ENCODE peak calls at places on chromosomes 7 and 10, in six cellular contexts. H is epithelial cell of proximal tubule, E is choroid plexus epithelial cell, Y is fibroblast of pulmonary artery, B is HL-60, M is neural progenitor cell. A is an unnamed sample.

GRCh38 chr7:38070718-38071117 is 107.3 kb upstream of the STARD3NL start:
- DNase-seq in H (no peak), Y (peak), E (peak), B (no peak), M (peak), A (peak)

GRCh38 chr10:43707755-43708154 is 59.1 kb upstream of the ZNF32 start:
- DNase-seq in M (peak), E (peak), Y (peak), B (no peak), H (no peak), A (no peak)

GRCh38 chr7:34362621-34363020 is 295.4 kb upstream of the NPSR1 start:
- DNase-seq in M (no peak), B (no peak), H (no peak), E (no peak), Y (no peak), A (no peak)

GRCh38 chr7:151059362-151060112 is at the start of gene SLC4A2:
- DNase-seq in M (peak), B (peak), Y (peak), E (peak), H (no peak), A (peak)

GRCh38 chr10:8416755-8417154 is 362.3 kb downstream of the GATA3 start:
- DNase-seq in M (no peak), H (no peak), B (no peak), Y (no peak), E (no peak), A (no peak)

GRCh38 chr7:1463685-1464223 is 4.5 kb upstream of the MICALL2 start:
- DNase-seq in H (no peak), B (no peak), E (peak), M (no peak), Y (no peak), A (no peak)

GRCh38 chr10:82942572-82943091 is 1067.6 kb downstream of the NRG3 start:
- DNase-seq in M (no peak), Y (peak), B (peak), H (no peak), E (peak), A (peak)

GRCh38 chr7:69823151-69823744 is 225.0 kb downstream of the AUTS2 start:
- DNase-seq in E (no peak), M (no peak), Y (no peak), H (no peak), B (no peak), A (no peak)

GRCh38 chr7:51301806-51302205 is 14.8 kb downstream of the COBL start:
- DNase-seq in B (no peak), H (no peak), Y (no peak), M (no peak), E (no peak), A (no peak)

GRCh38 chr7:69630292-69630691 is 32.0 kb downstream of the AUTS2 start:
- DNase-seq in Y (peak), H (no peak), B (no peak), E (peak), M (no peak), A (peak)

GRCh38 chr7:11302121-11302520 is 328.4 kb downstream of the PHF14 start:
- DNase-seq in B (no peak), M (no peak), E (no peak), H (no peak), Y (no peak), A (no peak)

GRCh38 chr10:131638481-131639278 is 262.1 kb upstream of the PPP2R2D start:
- DNase-seq in B (no peak), Y (no peak), H (no peak), M (no peak), E (no peak), A (no peak)

GRCh38 chr7:16484453-16485158 is 19.1 kb upstream of the SOSTDC1 start:
- DNase-seq in B (no peak), M (peak), E (peak), H (peak), Y (peak), A (peak)

GRCh38 chr10:44292390-44293002 is 92.4 kb downstream of the CXCL12 start:
- DNase-seq in Y (no peak), E (no peak), H (no peak), B (no peak), M (peak), A (no peak)

GRCh38 chr7:24882989-24883631 is 96.9 kb downstream of the OSBPL3 start:
- DNase-seq in E (peak), M (no peak), B (no peak), H (peak), Y (peak), A (peak)

GRCh38 chr10:61662794-61663259 is at the start of gene CABCOCO1:
- DNase-seq in H (no peak), M (peak), E (peak), B (no peak), Y (peak), A (peak)
- H3K4me3 ChIP-seq in H (peak), M (peak), E (peak), B (no peak), Y (peak), A (peak)

GRCh38 chr7:27185708-27186449 is 847 bp upstream of the HOXA11 start:
- DNase-seq in Y (no peak), M (no peak), H (no peak), B (no peak), E (no peak), A (no peak)
- H3K4me3 ChIP-seq in Y (no peak), M (no peak), H (peak), B (peak), E (no peak), A (no peak)

DNA sequence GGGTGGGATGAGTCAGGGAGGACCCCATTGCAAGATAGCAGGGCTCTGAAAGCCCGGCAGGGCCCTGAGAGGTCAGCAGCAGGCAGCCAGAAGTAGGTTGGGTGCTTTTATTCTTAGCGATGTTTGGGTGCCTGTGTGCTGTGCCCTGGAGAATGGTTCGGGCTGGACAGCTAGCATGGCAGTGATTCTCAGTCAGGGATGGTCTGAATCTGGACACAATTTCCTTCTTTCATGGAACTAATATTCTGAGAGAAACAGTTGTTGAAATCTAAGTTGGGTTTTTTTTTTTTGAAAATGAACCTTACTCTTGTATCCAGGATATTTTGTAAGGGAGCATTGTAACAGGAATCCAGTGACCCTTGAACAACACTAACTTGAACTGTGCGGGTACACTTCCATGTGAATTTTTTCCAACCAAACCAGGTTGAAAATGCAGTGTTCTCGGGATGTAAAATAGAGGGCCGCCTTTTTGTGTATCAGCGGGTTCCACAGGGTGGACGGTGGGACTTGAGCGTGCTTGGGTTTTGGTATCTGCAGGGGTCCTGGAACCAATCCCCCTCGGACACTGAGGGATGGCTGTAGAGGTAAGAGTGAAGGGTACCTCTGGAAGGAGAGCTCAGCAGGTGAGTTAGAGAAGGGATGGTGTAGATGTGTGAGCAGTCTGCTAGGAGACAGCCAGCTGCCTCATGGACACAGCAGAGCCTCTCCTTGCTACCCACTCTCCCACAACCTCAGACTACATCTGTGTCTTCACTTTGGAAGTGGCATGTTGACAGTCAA is 12.5 kb downstream of the CCNY start:
- DNase-seq in M (no peak), E (no peak), H (no peak), B (no peak), Y (no peak), A (no peak)
- H3K4me3 ChIP-seq in M (no peak), E (no peak), H (no peak), B (no peak), Y (no peak), A (no peak)

GRCh38 chr10:91603931-91604331 is 28.9 kb downstream of the PPP1R3C start:
- DNase-seq in M (no peak), B (no peak), H (peak), E (peak), Y (peak), A (peak)
- H3K4me3 ChIP-seq in M (no peak), B (no peak), H (no peak), E (no peak), Y (no peak), A (no peak)

DNA sequence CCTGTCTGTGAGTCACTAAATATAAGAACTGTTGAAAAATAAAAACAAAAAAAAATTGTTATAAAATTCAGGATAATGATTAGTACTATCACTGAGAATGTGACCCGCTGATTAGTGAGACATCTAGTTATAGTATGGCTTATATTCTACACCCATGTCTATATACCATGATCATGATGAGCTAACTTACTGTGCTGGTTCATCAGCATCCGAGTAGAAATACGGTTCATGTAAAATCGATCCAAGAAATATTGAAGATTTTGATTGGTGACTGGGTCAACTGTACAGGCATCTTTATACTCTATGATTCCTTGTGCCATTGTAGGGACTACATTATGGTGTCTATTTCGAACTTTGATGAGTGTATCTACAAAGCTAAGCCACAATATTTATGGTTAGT is 3.7 kb downstream of the PDK4 start:
- DNase-seq in E (no peak), M (no peak), H (no peak), Y (no peak), B (no peak), A (no peak)
- H3K4me3 ChIP-seq in E (no peak), M (no peak), H (no peak), Y (no peak), B (no peak), A (no peak)

GRCh38 chr10:3886191-3886590 is 101.2 kb upstream of the KLF6 start:
- DNase-seq in E (peak), M (peak), B (no peak), H (no peak), Y (peak), A (peak)
- H3K4me3 ChIP-seq in E (no peak), M (no peak), B (no peak), H (peak), Y (peak), A (peak)

GRCh38 chr7:101163281-101164070 is 1.9 kb downstream of the VGF start:
- DNase-seq in B (no peak), H (no peak), Y (no peak), E (no peak), M (peak), A (no peak)
- H3K4me3 ChIP-seq in B (peak), H (peak), Y (peak), E (peak), M (peak), A (peak)

DNA sequence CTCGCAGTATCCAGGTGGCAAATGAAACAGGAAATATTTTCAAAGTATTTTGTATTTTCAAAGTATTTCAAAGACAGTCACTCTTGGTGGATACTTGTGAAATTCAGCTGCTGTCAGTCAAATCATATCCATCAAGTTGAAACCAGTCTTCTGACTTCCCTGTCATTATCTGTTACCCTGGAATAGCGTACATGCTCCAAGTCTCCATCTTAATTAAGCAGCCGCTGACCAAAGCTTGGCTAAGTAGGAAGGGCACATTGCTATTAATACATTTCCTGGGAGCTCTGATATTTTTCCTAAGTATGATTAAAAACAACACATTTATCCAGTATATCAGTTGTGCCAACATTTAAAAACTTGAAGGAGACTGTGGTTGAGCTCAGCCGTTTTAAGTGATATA is 112.2 kb downstream of the ZMYND11 start:
- DNase-seq in B (no peak), M (no peak), H (no peak), E (no peak), Y (no peak), A (no peak)
- H3K4me3 ChIP-seq in B (no peak), M (no peak), H (no peak), E (no peak), Y (no peak), A (no peak)

DNA sequence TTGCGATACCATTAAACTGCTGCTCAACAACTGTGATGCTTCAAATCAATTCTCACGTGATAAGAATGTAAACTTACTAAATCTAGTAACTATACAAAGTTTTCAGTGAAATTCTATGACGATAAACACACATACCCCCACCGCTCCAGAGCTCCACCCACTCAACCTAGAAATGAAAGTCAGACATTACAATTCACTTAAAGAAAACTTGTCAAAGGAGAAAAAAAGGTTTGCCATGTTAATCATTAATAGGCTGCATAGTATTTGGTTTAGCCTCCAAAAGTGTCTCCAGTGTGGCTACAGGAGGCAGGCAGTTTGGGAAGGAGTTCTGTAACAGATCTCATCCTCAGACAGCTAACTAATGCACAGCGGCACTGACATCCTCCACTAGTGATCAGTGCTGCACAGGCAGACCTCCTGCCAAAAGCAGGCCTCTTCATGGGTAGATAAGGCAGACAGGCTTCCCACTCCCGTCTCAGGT is 3.1 kb downstream of the HERPUD2 start:
- DNase-seq in E (peak), Y (no peak), M (no peak), B (no peak), H (no peak), A (peak)
- H3K4me3 ChIP-seq in E (peak), Y (peak), M (peak), B (peak), H (no peak), A (peak)

GRCh38 chr10:93072225-93072712 is 1.4 kb upstream of the CYP26A1 start:
- DNase-seq in H (no peak), M (no peak), B (no peak), Y (no peak), E (no peak), A (no peak)
- H3K4me3 ChIP-seq in H (peak), M (peak), B (no peak), Y (peak), E (peak), A (no peak)

A was measured in fibroblast of lung.